ENCODE peak calls at places on chromosome X, in four cellular contexts. X is fibroblast of the aortic adventitia, R is GM06990, N is fibroblast of mammary gland. O is an unnamed sample.
A peak's percentile ranks its signal among the peaks of the same experiment; 100 is the strongest.

GRCh38 chrX:102697506-102697905 is 14.7 kb upstream of the GPRASP2 start:
- DNase-seq in X (peak; percentile 59), R (no peak), N (peak; percentile 60), O (peak; percentile 33)

GRCh38 chrX:8738588-8739189 is 6.8 kb upstream of the ANOS1 start:
- DNase-seq in X (peak; percentile 18), R (no peak), N (peak; percentile 45), O (peak; percentile 36)

GRCh38 chrX:38376747-38377146 is 24.3 kb downstream of the OTC start:
- DNase-seq in X (no peak), R (no peak), N (no peak), O (no peak)

GRCh38 chrX:99549381-99549780 is 860.7 kb downstream of the PCDH19 start:
- DNase-seq in X (no peak), R (no peak), N (no peak), O (no peak)

GRCh38 chrX:68631331-68631730 is 16.1 kb upstream of the STARD8 start:
- DNase-seq in X (peak; percentile 47), R (no peak), N (no peak), O (no peak)

GRCh38 chrX:42725196-42725595 is 52.8 kb downstream of the PPP1R2C start:
- DNase-seq in X (no peak), R (no peak), N (no peak), O (no peak)

GRCh38 chrX:152632445-152633097 is 5.1 kb upstream of the GABRQ start:
- DNase-seq in X (peak; percentile 57), R (no peak), N (peak; percentile 48), O (peak; percentile 34)

GRCh38 chrX:114800719-114801118 is 216.7 kb downstream of the IL13RA2 start:
- DNase-seq in X (peak; percentile 85), R (no peak), N (peak; percentile 90), O (peak; percentile 76)

GRCh38 chrX:41688835-41689234 is at the start of gene GPR34:
- DNase-seq in X (no peak), R (no peak), N (no peak), O (no peak)

GRCh38 chrX:11100281-11101035 is 10.7 kb upstream of the HCCS start:
- DNase-seq in X (peak; percentile 90), R (no peak), N (peak; percentile 69), O (peak; percentile 68)

GRCh38 chrX:39815621-39816020 is 282.1 kb downstream of the BCOR start:
- DNase-seq in X (no peak), R (no peak), N (no peak), O (peak; percentile 47)
- H3K4me3 ChIP-seq in X (no peak overlapping the region), R (no peak overlapping the region), N (no peak overlapping the region), O (no peak overlapping the region)

DNA sequence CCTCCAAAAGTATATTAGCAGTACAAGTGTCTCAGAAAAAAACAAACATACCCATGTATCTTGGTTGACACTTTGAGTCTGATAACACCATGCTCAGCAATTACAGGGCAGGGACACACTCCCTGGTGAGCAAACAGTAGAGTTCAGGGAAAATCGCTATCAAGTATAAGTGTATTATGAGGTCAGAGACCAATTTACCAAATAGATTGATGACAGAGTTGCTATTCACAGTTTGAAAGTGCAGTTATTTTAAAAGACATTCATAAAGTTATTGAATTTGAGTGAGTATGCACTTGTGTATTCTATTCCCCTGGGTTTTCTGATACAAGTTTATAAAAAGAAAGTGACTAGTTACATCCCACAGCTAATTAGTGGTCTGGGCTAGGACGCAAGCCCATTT is 10.2 kb upstream of the LONRF3 start:
- DNase-seq in X (peak; percentile 25), R (no peak), N (no peak), O (no peak)
- H3K4me3 ChIP-seq in X (no peak overlapping the region), R (no peak overlapping the region), N (no peak overlapping the region), O (no peak overlapping the region)

DNA sequence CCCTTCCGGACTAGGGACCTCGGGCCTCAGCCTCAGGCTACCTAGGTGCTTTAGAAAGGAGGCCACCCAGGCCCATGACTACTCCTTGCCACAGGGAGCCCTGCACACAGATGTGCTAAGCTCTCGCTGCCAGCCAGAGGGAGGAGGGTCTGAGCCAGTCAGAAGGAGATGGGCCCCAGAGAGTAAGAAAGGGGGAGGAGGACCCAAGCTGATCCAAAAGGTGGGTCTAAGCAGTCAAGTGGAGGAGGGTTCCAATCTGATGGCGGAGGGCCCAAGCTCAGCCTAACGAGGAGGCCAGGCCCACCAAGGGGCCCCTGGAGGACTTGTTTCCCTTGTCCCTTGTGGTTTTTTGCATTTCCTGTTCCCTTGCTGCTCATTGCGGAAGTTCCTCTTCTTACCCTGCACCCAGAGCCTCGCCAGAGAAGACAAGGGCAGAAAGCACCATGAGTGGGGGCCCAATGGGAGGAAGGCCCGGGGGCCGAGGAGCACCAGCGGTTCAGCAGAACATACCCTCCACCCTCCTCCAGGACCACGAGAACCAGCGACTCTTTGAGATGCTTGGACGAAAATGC is at the start of gene WAS:
- DNase-seq in X (no peak), R (peak; percentile 68), N (no peak), O (no peak)
- H3K4me3 ChIP-seq in X (no peak within 1 kb of the TSS), R (peak within 1 kb of the TSS; percentile 67), N (no peak within 1 kb of the TSS), O (no peak within 1 kb of the TSS)

DNA sequence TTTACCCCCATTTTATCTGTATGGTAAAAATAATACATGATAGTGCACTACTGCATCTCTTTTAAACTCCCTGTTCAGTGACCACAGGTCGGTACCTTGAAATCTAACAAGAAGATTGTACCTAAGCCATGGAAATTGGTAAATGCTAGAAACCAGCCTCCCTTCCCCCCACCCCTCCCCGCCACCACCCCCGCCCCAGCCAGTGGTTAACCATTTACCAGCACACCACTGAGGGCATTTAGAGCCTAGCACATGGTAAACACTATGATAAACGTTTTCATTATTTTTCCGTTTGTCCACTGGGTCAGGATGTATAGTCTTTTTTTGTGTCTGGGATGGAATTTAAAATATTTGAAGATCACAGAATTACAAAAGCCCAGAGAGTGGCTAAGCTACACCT is 704 bp upstream of the FTSJ1 start:
- DNase-seq in X (no peak), R (no peak), N (no peak), O (no peak)
- H3K4me3 ChIP-seq in X (peak overlapping the region; percentile 82), R (peak overlapping the region; percentile 85), N (peak overlapping the region; percentile 76), O (peak overlapping the region; percentile 81)

GRCh38 chrX:40006025-40007017 is 91.4 kb downstream of the BCOR start:
- DNase-seq in X (no peak), R (no peak), N (no peak), O (peak; percentile 21)

GRCh38 chrX:40003071-40003981 is 94.4 kb downstream of the BCOR start:
- DNase-seq in X (peak; percentile 31), R (no peak), N (no peak), O (peak; percentile 90)

GRCh38 chrX:40005290-40006011 is 92.3 kb downstream of the BCOR start:
- DNase-seq in X (no peak), R (no peak), N (no peak), O (no peak)

GRCh38 chrX:40003982-40004535 is 93.7 kb downstream of the BCOR start:
- DNase-seq in X (no peak), R (no peak), N (no peak), O (no peak)

GRCh38 chrX:40004916-40005289 is 92.9 kb downstream of the BCOR start:
- DNase-seq in X (no peak), R (no peak), N (no peak), O (no peak)
- H3K4me3 ChIP-seq in X (no peak overlapping the region), R (no peak overlapping the region), N (no peak overlapping the region), O (no peak overlapping the region)

DNA sequence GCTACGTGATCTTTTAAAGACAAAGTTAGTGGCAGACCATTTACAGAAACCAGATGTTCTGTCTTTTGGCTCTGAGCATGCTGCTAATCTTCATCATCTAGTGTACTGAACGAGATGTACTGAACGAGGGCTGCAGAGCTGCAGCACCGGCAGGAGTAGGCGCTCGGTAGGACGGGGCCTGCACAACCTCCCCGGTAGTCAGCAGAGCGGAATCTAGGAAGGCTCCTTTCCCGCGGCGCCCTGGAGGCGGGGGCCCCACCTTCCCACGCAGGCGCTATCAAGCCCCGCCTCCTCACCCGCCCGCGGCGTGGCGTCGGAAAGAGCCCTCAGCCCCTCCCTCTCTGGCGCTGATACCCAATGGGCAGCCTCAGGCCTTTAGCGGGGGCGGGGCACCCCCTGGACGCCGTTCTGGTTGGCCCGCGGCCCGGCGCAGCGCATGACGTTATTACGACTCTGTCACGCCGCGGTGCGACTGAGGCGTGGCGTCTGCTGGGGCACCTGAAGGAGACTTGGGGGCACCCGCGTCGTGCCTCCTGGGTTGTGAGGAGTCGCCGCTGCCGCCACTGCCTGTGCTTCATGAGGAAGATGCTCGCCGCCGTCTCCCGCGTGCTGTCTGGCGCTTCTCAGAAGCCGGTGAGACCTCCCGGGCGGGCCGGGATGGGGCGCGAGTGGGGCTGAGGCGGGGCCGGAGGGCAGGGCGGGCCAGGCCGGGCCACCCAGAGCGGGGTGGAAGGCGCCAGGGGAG is at the start of gene PDHA1:
- DNase-seq in X (peak; percentile 88), R (peak; percentile 92), N (peak; percentile 87), O (peak; percentile 91)
- H3K4me3 ChIP-seq in X (peak within 1 kb of the TSS; percentile 75), R (peak within 1 kb of the TSS; percentile 80), N (peak within 1 kb of the TSS; percentile 67), O (peak within 1 kb of the TSS; percentile 72)

DNA sequence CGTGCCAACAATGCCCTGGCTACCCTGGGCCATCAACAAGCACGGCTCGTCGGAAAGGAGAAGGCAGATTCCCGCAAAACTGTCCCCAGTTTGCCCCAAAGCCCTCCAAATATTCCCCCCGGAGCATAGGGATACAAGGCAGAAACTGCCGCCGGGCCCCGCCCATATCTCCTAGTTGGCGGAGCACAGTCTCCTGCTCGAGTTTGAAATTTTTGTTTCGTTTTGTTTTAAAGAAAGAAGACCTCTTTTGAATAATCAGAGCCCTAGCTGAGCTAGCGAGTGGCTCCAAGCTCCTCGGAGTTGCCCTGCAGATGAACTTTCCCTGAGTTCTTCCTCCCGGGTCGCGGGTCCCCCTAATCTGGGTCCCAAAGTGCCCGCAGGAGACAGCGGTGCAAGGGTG is 138.1 kb upstream of the ZIC3 start:
- DNase-seq in X (no peak), R (no peak), N (no peak), O (no peak)
- H3K4me3 ChIP-seq in X (peak overlapping the region; percentile 60), R (peak overlapping the region; percentile 12), N (peak overlapping the region; percentile 34), O (peak overlapping the region; percentile 40)

GRCh38 chrX:17682259-17682658 is 55.0 kb upstream of the SCML1 start:
- DNase-seq in X (no peak), R (no peak), N (no peak), O (no peak)

GRCh38 chrX:17685026-17685425 is 52.3 kb upstream of the SCML1 start:
- DNase-seq in X (no peak), R (no peak), N (no peak), O (no peak)

GRCh38 chrX:17679261-17679660 is 58.0 kb upstream of the SCML1 start:
- DNase-seq in X (no peak), R (no peak), N (no peak), O (no peak)

GRCh38 chrX:17679820-17680219 is 57.5 kb upstream of the SCML1 start:
- DNase-seq in X (no peak), R (no peak), N (no peak), O (no peak)

DNA sequence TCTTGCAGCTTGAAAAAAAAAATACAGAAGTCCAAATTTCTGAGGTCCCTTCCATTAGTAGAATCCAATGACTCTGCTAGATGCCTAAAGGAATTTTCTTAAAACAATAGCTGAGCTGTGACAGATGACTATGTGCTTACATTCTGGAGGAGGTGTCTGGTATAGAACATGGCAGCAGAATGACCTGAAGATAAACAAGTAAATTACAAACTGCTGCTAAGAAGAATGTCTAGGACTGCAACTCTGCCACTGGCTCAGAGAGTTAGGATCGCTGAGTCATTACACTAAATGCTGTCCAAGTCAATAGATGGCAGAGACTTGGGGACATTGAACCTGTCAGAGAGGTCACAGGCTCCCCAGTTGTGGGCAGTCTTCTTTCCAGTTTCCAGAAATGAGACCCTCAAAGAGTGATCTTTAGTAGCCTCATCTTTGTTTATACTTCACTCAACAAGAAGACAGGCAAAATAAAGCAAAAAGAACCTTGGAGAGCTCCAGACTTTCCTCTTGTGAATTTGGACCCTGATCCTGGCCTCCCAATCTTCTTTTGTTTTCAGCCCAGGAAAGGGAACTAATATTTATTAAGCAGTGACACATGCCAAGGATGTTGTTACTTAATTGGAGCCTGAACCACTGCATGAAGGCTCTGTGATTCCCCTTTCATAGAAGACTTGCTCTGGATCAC is 56.4 kb upstream of the SCML1 start:
- DNase-seq in X (peak; percentile 19), R (no peak), N (no peak), O (peak; percentile 3)
- H3K4me3 ChIP-seq in X (no peak overlapping the region), R (no peak overlapping the region), N (no peak overlapping the region), O (no peak overlapping the region)

O was measured in fibroblast of villous mesenchyme.